ENCODE peak calls at places on chromosomes 12 and 14, in eight cellular contexts. S is substantia nigra; A is mucosa of gallbladder; B is NCI-H345; J is GM13977; Z is CD4-positive, alpha-beta memory T cell; T is endothelial cell; R is BJ. K is an unnamed sample.

GRCh38 chr12:92244036-92244435 is 98.4 kb upstream of the BTG1 start:
- DNase-seq in S (no peak), A (peak), B (no peak), J (no peak), Z (no peak), T (no peak), R (no peak), K (no peak)

GRCh38 chr14:50452979-50453705 is 56.5 kb upstream of the CDKL1 start:
- DNase-seq in S (no peak), A (no peak), B (no peak), J (no peak), Z (no peak), T (no peak), R (peak), K (no peak)

GRCh38 chr14:61965030-61965745 is 203.0 kb downstream of the SNAPC1 start:
- DNase-seq in S (no peak), A (no peak), B (no peak), J (no peak), Z (no peak), T (no peak), R (peak), K (no peak)

GRCh38 chr12:100346660-100347059 is 10.2 kb upstream of the SLC17A8 start:
- DNase-seq in S (no peak), A (no peak), B (peak), J (no peak), Z (no peak), T (no peak), R (no peak), K (no peak)

GRCh38 chr14:64960762-64961276 is 11.3 kb downstream of the RAB15 start:
- DNase-seq in S (no peak), A (no peak), B (no peak), J (no peak), Z (no peak), T (peak), R (no peak), K (no peak)

GRCh38 chr12:106135781-106136180 is 3.0 kb downstream of the NUAK1 start:
- DNase-seq in S (no peak), A (no peak), B (no peak), J (no peak), Z (no peak), T (no peak), R (no peak), K (no peak)

GRCh38 chr14:95828649-95829265 is 47.9 kb upstream of the TUNAR start:
- DNase-seq in S (no peak), A (no peak), B (no peak), J (no peak), Z (no peak), T (no peak), R (no peak), K (no peak)

GRCh38 chr12:124837958-124838803 is 25.5 kb downstream of the SCARB1 start:
- DNase-seq in S (peak), A (peak), B (peak), J (no peak), Z (no peak), T (no peak), R (peak), K (no peak)

GRCh38 chr12:66182956-66183355 is 6.1 kb upstream of the IRAK3 start:
- DNase-seq in S (no peak), A (no peak), B (no peak), J (no peak), Z (no peak), T (no peak), R (no peak), K (no peak)